ENCODE peak calls at places on chromosomes 2 and 18, in ten cellular contexts. One of them, this sample, is unnamed.

GRCh38 chr2:215951558-215951957 is 61.8 kb downstream of the MREG start:
- DNase-seq in IMR-90: no peak
- DNase-seq in body of pancreas: no peak
- DNase-seq in transverse colon: no peak
- DNase-seq in esophagus muscularis mucosa: no peak
- DNase-seq in A549: no peak
- DNase-seq in prostate gland: no peak
- DNase-seq in right lobe of liver: no peak
- DNase-seq in stomach: no peak
- DNase-seq in adrenal gland: peak; percentile 24
- DNase-seq in this sample: no peak

GRCh38 chr2:231181848-231182247 is 16.6 kb upstream of the ARMC9 start:
- DNase-seq in esophagus muscularis mucosa: no peak
- DNase-seq in body of pancreas: peak; percentile 72
- DNase-seq in transverse colon: peak; percentile 46
- DNase-seq in prostate gland: no peak
- DNase-seq in stomach: peak; percentile 42
- DNase-seq in IMR-90: peak; percentile 50
- DNase-seq in right lobe of liver: peak; percentile 67
- DNase-seq in adrenal gland: peak; percentile 92
- DNase-seq in A549: peak; percentile 33
- DNase-seq in this sample: no peak

GRCh38 chr2:187453078-187453641 is 5.1 kb upstream of the CALCRL start:
- DNase-seq in IMR-90: peak; percentile 13
- DNase-seq in adrenal gland: no peak
- DNase-seq in prostate gland: no peak
- DNase-seq in right lobe of liver: no peak
- DNase-seq in transverse colon: no peak
- DNase-seq in esophagus muscularis mucosa: no peak
- DNase-seq in body of pancreas: no peak
- DNase-seq in A549: peak; percentile 7
- DNase-seq in stomach: no peak
- DNase-seq in this sample: no peak

GRCh38 chr2:44207102-44207501 is 38.4 kb downstream of the PPM1B start:
- DNase-seq in A549: no peak
- DNase-seq in stomach: no peak
- DNase-seq in prostate gland: no peak
- DNase-seq in IMR-90: no peak
- DNase-seq in transverse colon: no peak
- DNase-seq in esophagus muscularis mucosa: no peak
- DNase-seq in right lobe of liver: no peak
- DNase-seq in body of pancreas: no peak
- DNase-seq in adrenal gland: no peak
- DNase-seq in this sample: no peak

GRCh38 chr2:121774216-121774615 is 18.8 kb downstream of the TSN start:
- DNase-seq in right lobe of liver: no peak
- DNase-seq in stomach: no peak
- DNase-seq in prostate gland: no peak
- DNase-seq in adrenal gland: no peak
- DNase-seq in esophagus muscularis mucosa: no peak
- DNase-seq in A549: no peak
- DNase-seq in transverse colon: no peak
- DNase-seq in body of pancreas: no peak
- DNase-seq in IMR-90: no peak
- DNase-seq in this sample: no peak

GRCh38 chr2:227908266-227909054 is 37.0 kb downstream of the DAW1 start:
- DNase-seq in esophagus muscularis mucosa: no peak
- DNase-seq in A549: no peak
- DNase-seq in adrenal gland: no peak
- DNase-seq in right lobe of liver: no peak
- DNase-seq in transverse colon: no peak
- DNase-seq in IMR-90: peak; percentile 46
- DNase-seq in stomach: no peak
- DNase-seq in prostate gland: no peak
- DNase-seq in body of pancreas: no peak
- DNase-seq in this sample: no peak

GRCh38 chr2:46008082-46008870 is 288.9 kb upstream of the EPAS1 start:
- DNase-seq in IMR-90: peak; percentile 77
- DNase-seq in prostate gland: no peak
- DNase-seq in A549: no peak
- DNase-seq in transverse colon: peak; percentile 57
- DNase-seq in stomach: no peak
- DNase-seq in right lobe of liver: no peak
- DNase-seq in body of pancreas: no peak
- DNase-seq in esophagus muscularis mucosa: no peak
- DNase-seq in adrenal gland: no peak
- DNase-seq in this sample: peak; percentile 65

GRCh38 chr2:176507736-176508135 is 238.5 kb downstream of the MTX2 start:
- DNase-seq in body of pancreas: no peak
- DNase-seq in stomach: no peak
- DNase-seq in right lobe of liver: no peak
- DNase-seq in adrenal gland: no peak
- DNase-seq in transverse colon: no peak
- DNase-seq in prostate gland: no peak
- DNase-seq in IMR-90: no peak
- DNase-seq in A549: no peak
- DNase-seq in esophagus muscularis mucosa: no peak
- DNase-seq in this sample: no peak

GRCh38 chr2:20225294-20226151 is 593 bp upstream of the SDC1 start:
- DNase-seq in transverse colon: peak; percentile 91
- DNase-seq in adrenal gland: peak; percentile 54
- DNase-seq in body of pancreas: peak; percentile 69
- DNase-seq in prostate gland: peak; percentile 82
- DNase-seq in IMR-90: peak; percentile 50
- DNase-seq in esophagus muscularis mucosa: no peak
- DNase-seq in right lobe of liver: peak; percentile 93
- DNase-seq in A549: peak; percentile 84
- DNase-seq in stomach: peak; percentile 80
- DNase-seq in this sample: peak; percentile 89

GRCh38 chr2:8003462-8004075 is 678.3 kb upstream of the ID2 start:
- DNase-seq in body of pancreas: peak; percentile 13
- DNase-seq in esophagus muscularis mucosa: no peak
- DNase-seq in adrenal gland: peak; percentile 14
- DNase-seq in right lobe of liver: no peak
- DNase-seq in IMR-90: peak; percentile 70
- DNase-seq in transverse colon: peak; percentile 19
- DNase-seq in stomach: no peak
- DNase-seq in A549: no peak
- DNase-seq in prostate gland: peak; percentile 14
- DNase-seq in this sample: no peak

GRCh38 chr2:177611310-177611886 is 218.8 kb downstream of the AGPS start:
- DNase-seq in transverse colon: no peak
- DNase-seq in right lobe of liver: no peak
- DNase-seq in body of pancreas: peak; percentile 16
- DNase-seq in stomach: no peak
- DNase-seq in A549: no peak
- DNase-seq in adrenal gland: no peak
- DNase-seq in IMR-90: no peak
- DNase-seq in prostate gland: no peak
- DNase-seq in esophagus muscularis mucosa: peak; percentile 12
- DNase-seq in this sample: no peak

GRCh38 chr2:102399499-102400141 is 23.3 kb upstream of the IL18RAP start:
- DNase-seq in prostate gland: no peak
- DNase-seq in adrenal gland: no peak
- DNase-seq in body of pancreas: no peak
- DNase-seq in transverse colon: no peak
- DNase-seq in IMR-90: no peak
- DNase-seq in A549: no peak
- DNase-seq in esophagus muscularis mucosa: peak; percentile 86
- DNase-seq in stomach: no peak
- DNase-seq in right lobe of liver: no peak
- DNase-seq in this sample: no peak

GRCh38 chr2:28273751-28274150 is 118.9 kb upstream of the FOSL2 start:
- DNase-seq in stomach: peak; percentile 56
- DNase-seq in A549: no peak
- DNase-seq in right lobe of liver: no peak
- DNase-seq in transverse colon: peak; percentile 60
- DNase-seq in body of pancreas: no peak
- DNase-seq in esophagus muscularis mucosa: no peak
- DNase-seq in prostate gland: no peak
- DNase-seq in adrenal gland: no peak
- DNase-seq in IMR-90: no peak
- DNase-seq in this sample: peak; percentile 65

GRCh38 chr2:3785220-3785889 is 82.0 kb downstream of the DCDC2C start:
- DNase-seq in stomach: no peak
- DNase-seq in esophagus muscularis mucosa: peak; percentile 70
- DNase-seq in adrenal gland: no peak
- DNase-seq in A549: no peak
- DNase-seq in IMR-90: peak; percentile 74
- DNase-seq in right lobe of liver: no peak
- DNase-seq in transverse colon: no peak
- DNase-seq in prostate gland: no peak
- DNase-seq in body of pancreas: no peak
- DNase-seq in this sample: no peak

GRCh38 chr2:238216651-238217184 is 13.2 kb upstream of the ILKAP start:
- DNase-seq in A549: no peak
- DNase-seq in body of pancreas: no peak
- DNase-seq in IMR-90: no peak
- DNase-seq in esophagus muscularis mucosa: no peak
- DNase-seq in stomach: no peak
- DNase-seq in prostate gland: no peak
- DNase-seq in transverse colon: no peak
- DNase-seq in adrenal gland: no peak
- DNase-seq in right lobe of liver: peak; percentile 78
- DNase-seq in this sample: no peak

GRCh38 chr2:66538291-66538690 is 103.4 kb downstream of the MEIS1 start:
- DNase-seq in A549: no peak
- DNase-seq in adrenal gland: no peak
- DNase-seq in body of pancreas: no peak
- DNase-seq in transverse colon: no peak
- DNase-seq in esophagus muscularis mucosa: no peak
- DNase-seq in prostate gland: no peak
- DNase-seq in IMR-90: peak; percentile 85
- DNase-seq in stomach: no peak
- DNase-seq in right lobe of liver: no peak
- DNase-seq in this sample: no peak

GRCh38 chr2:66581461-66582363 is 146.8 kb downstream of the MEIS1 start:
- DNase-seq in transverse colon: no peak
- DNase-seq in IMR-90: peak; percentile 63
- DNase-seq in A549: no peak
- DNase-seq in stomach: no peak
- DNase-seq in prostate gland: no peak
- DNase-seq in body of pancreas: peak; percentile 74
- DNase-seq in esophagus muscularis mucosa: no peak
- DNase-seq in adrenal gland: peak; percentile 62
- DNase-seq in right lobe of liver: no peak
- DNase-seq in this sample: no peak

GRCh38 chr2:145350011-145350410 is 830.1 kb upstream of the ZEB2 start:
- DNase-seq in right lobe of liver: no peak
- DNase-seq in A549: no peak
- DNase-seq in prostate gland: no peak
- DNase-seq in esophagus muscularis mucosa: no peak
- DNase-seq in adrenal gland: peak; percentile 38
- DNase-seq in transverse colon: no peak
- DNase-seq in IMR-90: peak; percentile 81
- DNase-seq in body of pancreas: peak; percentile 3
- DNase-seq in stomach: no peak
- DNase-seq in this sample: no peak

GRCh38 chr2:127589358-127589757 is 53.9 kb downstream of the MYO7B start:
- DNase-seq in A549: no peak
- DNase-seq in IMR-90: no peak
- DNase-seq in stomach: no peak
- DNase-seq in prostate gland: no peak
- DNase-seq in esophagus muscularis mucosa: no peak
- DNase-seq in right lobe of liver: peak; percentile 17
- DNase-seq in adrenal gland: peak; percentile 1
- DNase-seq in body of pancreas: no peak
- DNase-seq in transverse colon: no peak
- DNase-seq in this sample: peak; percentile 19

GRCh38 chr2:159286709-159287441 is 372 bp upstream of the WDSUB1 start:
- DNase-seq in right lobe of liver: peak; percentile 100
- DNase-seq in body of pancreas: peak; percentile 99
- DNase-seq in transverse colon: peak; percentile 100
- DNase-seq in IMR-90: peak; percentile 89
- DNase-seq in stomach: peak; percentile 100
- DNase-seq in adrenal gland: peak; percentile 99
- DNase-seq in prostate gland: peak; percentile 99
- DNase-seq in A549: peak; percentile 81
- DNase-seq in esophagus muscularis mucosa: peak; percentile 98
- DNase-seq in this sample: peak; percentile 100
- TF ChIP-seq POLR2A in right lobe of liver: peak; percentile 68
- TF ChIP-seq POLR2A in body of pancreas: peak; percentile 74
- TF ChIP-seq POLR2A in transverse colon: peak; percentile 60
- TF ChIP-seq POLR2A in IMR-90: no peak
- TF ChIP-seq POLR2A in stomach: no peak
- TF ChIP-seq POLR2A in adrenal gland: peak; percentile 80
- TF ChIP-seq POLR2A in prostate gland: peak; percentile 70
- TF ChIP-seq POLR2A in A549: peak; percentile 84
- TF ChIP-seq POLR2A in esophagus muscularis mucosa: no peak
- TF ChIP-seq POLR2A in this sample: peak; percentile 67

DNA sequence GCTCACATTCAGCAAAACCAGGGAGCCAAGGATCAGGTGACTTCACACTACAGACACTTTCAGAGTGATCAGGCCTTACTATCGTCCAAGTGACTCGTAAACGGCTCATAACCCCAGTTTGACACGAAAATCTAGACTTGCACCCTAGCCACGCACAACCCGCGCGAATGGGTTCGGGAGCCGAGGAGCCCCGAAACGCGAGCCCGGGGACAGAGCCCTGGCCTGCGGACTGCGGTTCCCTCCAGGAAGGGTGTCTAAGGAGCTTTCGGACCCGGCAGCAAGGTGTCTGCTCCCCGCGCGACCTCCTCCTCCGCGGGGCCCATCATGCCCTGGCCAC is 759 bp downstream of the ATL2 start:
- DNase-seq in IMR-90: peak; percentile 70
- DNase-seq in transverse colon: peak; percentile 63
- DNase-seq in A549: peak; percentile 94
- DNase-seq in prostate gland: peak; percentile 61
- DNase-seq in right lobe of liver: no peak
- DNase-seq in esophagus muscularis mucosa: no peak
- DNase-seq in adrenal gland: no peak
- DNase-seq in body of pancreas: peak; percentile 61
- DNase-seq in stomach: peak; percentile 49
- DNase-seq in this sample: no peak
- TF ChIP-seq CTCF in IMR-90: no peak
- TF ChIP-seq CTCF in transverse colon: no peak
- TF ChIP-seq CTCF in A549: no peak
- TF ChIP-seq CTCF in prostate gland: no peak
- TF ChIP-seq CTCF in right lobe of liver: no peak
- TF ChIP-seq CTCF in esophagus muscularis mucosa: no peak
- TF ChIP-seq CTCF in adrenal gland: no peak
- TF ChIP-seq CTCF in body of pancreas: no peak
- TF ChIP-seq CTCF in stomach: no peak
- TF ChIP-seq CTCF in this sample: no peak

GRCh38 chr18:32092422-32093105 is 890 bp downstream of the RNF138 start:
- DNase-seq in stomach: peak; percentile 99
- DNase-seq in adrenal gland: peak; percentile 100
- DNase-seq in transverse colon: peak; percentile 100
- DNase-seq in IMR-90: peak; percentile 94
- DNase-seq in esophagus muscularis mucosa: peak; percentile 99
- DNase-seq in body of pancreas: peak; percentile 99
- DNase-seq in A549: peak; percentile 79
- DNase-seq in right lobe of liver: peak; percentile 100
- DNase-seq in prostate gland: peak; percentile 99
- DNase-seq in this sample: peak; percentile 100
- TF ChIP-seq POLR2A in stomach: no peak
- TF ChIP-seq POLR2A in adrenal gland: peak; percentile 77
- TF ChIP-seq POLR2A in transverse colon: peak; percentile 58
- TF ChIP-seq POLR2A in IMR-90: peak; percentile 63
- TF ChIP-seq POLR2A in esophagus muscularis mucosa: peak; percentile 23
- TF ChIP-seq POLR2A in body of pancreas: peak; percentile 71
- TF ChIP-seq POLR2A in A549: peak; percentile 48
- TF ChIP-seq POLR2A in right lobe of liver: peak; percentile 81
- TF ChIP-seq POLR2A in prostate gland: peak; percentile 78
- TF ChIP-seq POLR2A in this sample: peak; percentile 29

GRCh38 chr2:160156084-160156483 is 44.0 kb downstream of the ITGB6 start:
- DNase-seq in stomach: no peak
- DNase-seq in transverse colon: no peak
- DNase-seq in adrenal gland: no peak
- DNase-seq in body of pancreas: no peak
- DNase-seq in IMR-90: no peak
- DNase-seq in A549: peak; percentile 5
- DNase-seq in prostate gland: no peak
- DNase-seq in esophagus muscularis mucosa: no peak
- DNase-seq in right lobe of liver: no peak
- DNase-seq in this sample: no peak
- TF ChIP-seq CTCF in stomach: no peak
- TF ChIP-seq CTCF in transverse colon: no peak
- TF ChIP-seq CTCF in adrenal gland: no peak
- TF ChIP-seq CTCF in body of pancreas: no peak
- TF ChIP-seq CTCF in IMR-90: no peak
- TF ChIP-seq CTCF in A549: peak; percentile 21
- TF ChIP-seq CTCF in prostate gland: no peak
- TF ChIP-seq CTCF in esophagus muscularis mucosa: no peak
- TF ChIP-seq CTCF in right lobe of liver: no peak
- TF ChIP-seq CTCF in this sample: peak; percentile 4